ENCODE peak calls at places on chromosome 20, in nine cellular contexts. O is body of pancreas; B is lower lobe of right lung; F is CD8-positive, alpha-beta memory T cell; W is heart right ventricle; K is right cardiac atrium; E is sigmoid colon; G is brain microvascular endothelial cell; S is CD4-positive, alpha-beta T cell. Q is an unnamed sample.

GRCh38 chr20:24013953-24014352 is 25.4 kb upstream of the GGTLC1 start:
- DNase-seq in O (no peak), F (no peak), G (no peak), B (no peak), K (no peak), W (no peak), S (no peak), E (no peak), Q (no peak)

GRCh38 chr20:2010533-2010932 is 16.7 kb upstream of the PDYN start:
- DNase-seq in E (no peak), G (no peak), W (no peak), S (no peak), O (no peak), F (no peak), B (no peak), K (no peak), Q (no peak)

GRCh38 chr20:23179766-23180403 is 93.8 kb upstream of the CD93 start:
- DNase-seq in F (no peak), E (no peak), K (no peak), B (no peak), G (peak), S (no peak), O (no peak), W (no peak), Q (no peak)

GRCh38 chr20:35395728-35396127 is 16.0 kb downstream of the UQCC1 start:
- DNase-seq in G (peak), F (no peak), W (no peak), B (no peak), O (peak), E (no peak), K (no peak), S (no peak), Q (no peak)

GRCh38 chr20:57056651-57057050 is 209.8 kb downstream of the BMP7 start:
- DNase-seq in F (no peak), E (peak), K (no peak), O (no peak), G (no peak), B (no peak), W (no peak), S (no peak), Q (no peak)

GRCh38 chr20:34951652-34952051 is 4.0 kb downstream of the GSS start:
- DNase-seq in K (peak), G (no peak), E (no peak), W (peak), O (no peak), F (no peak), S (no peak), B (no peak), Q (no peak)

GRCh38 chr20:62088258-62089127 is 22.8 kb upstream of the TAF4 start:
- DNase-seq in W (no peak), S (no peak), B (no peak), O (peak), F (no peak), G (peak), E (no peak), K (no peak), Q (no peak)

GRCh38 chr20:55667024-55667423 is 338.3 kb downstream of the CBLN4 start:
- DNase-seq in B (no peak), E (no peak), G (no peak), F (no peak), S (no peak), K (no peak), W (no peak), O (no peak), Q (no peak)

GRCh38 chr20:35248641-35249475 is 22.4 kb downstream of the MMP24 start:
- DNase-seq in E (no peak), G (no peak), K (no peak), W (no peak), O (no peak), B (no peak), F (no peak), S (no peak), Q (no peak)

GRCh38 chr20:49521356-49521755 is 38.9 kb upstream of the KCNB1 start:
- DNase-seq in O (no peak), E (peak), W (no peak), B (no peak), K (no peak), G (no peak), S (no peak), F (no peak), Q (no peak)

GRCh38 chr20:40966516-40967185 is 62.0 kb upstream of the TOP1 start:
- DNase-seq in B (no peak), F (no peak), S (no peak), E (peak), K (no peak), O (no peak), G (no peak), W (no peak), Q (no peak)

GRCh38 chr20:57698867-57699275 is 10.9 kb downstream of the PMEPA1 start:
- DNase-seq in F (no peak), O (no peak), E (no peak), K (no peak), W (no peak), G (peak), S (no peak), B (no peak), Q (no peak)

GRCh38 chr20:1001116-1001515 is 995 bp downstream of the RSPO4 start:
- DNase-seq in K (no peak), F (no peak), B (no peak), O (no peak), G (no peak), E (peak), S (no peak), W (no peak), Q (no peak)

GRCh38 chr20:3101737-3102574 is 17.4 kb upstream of the AVP start:
- DNase-seq in F (peak), E (no peak), K (peak), O (no peak), B (no peak), G (no peak), W (no peak), S (peak), Q (no peak)

GRCh38 chr20:60820918-60821317 is 431.1 kb upstream of the CDH4 start:
- DNase-seq in E (no peak), F (no peak), O (no peak), W (no peak), S (no peak), G (no peak), B (no peak), K (no peak), Q (no peak)

GRCh38 chr20:53163486-53163885 is 191.3 kb downstream of the TSHZ2 start:
- DNase-seq in B (no peak), O (peak), E (no peak), S (no peak), F (no peak), G (peak), W (peak), K (no peak), Q (no peak)

GRCh38 chr20:2162125-2162822 is 60.6 kb downstream of the STK35 start:
- DNase-seq in E (peak), O (no peak), S (no peak), F (no peak), G (no peak), B (no peak), W (no peak), K (no peak), Q (no peak)

GRCh38 chr20:24675651-24676352 is 206.4 kb downstream of the SYNDIG1 start:
- DNase-seq in E (peak), B (no peak), S (no peak), O (no peak), W (no peak), K (no peak), F (no peak), G (no peak), Q (no peak)

GRCh38 chr20:51184289-51184688 is 161.4 kb upstream of the KCNG1 start:
- DNase-seq in G (no peak), O (no peak), K (no peak), W (no peak), S (no peak), B (no peak), E (no peak), F (no peak), Q (no peak)

GRCh38 chr20:14723614-14724013 is 386.2 kb upstream of the FLRT3 start:
- DNase-seq in K (no peak), F (no peak), G (no peak), E (no peak), S (no peak), B (no peak), O (no peak), W (no peak), Q (no peak)

GRCh38 chr20:24328901-24329300 is 140.5 kb upstream of the SYNDIG1 start:
- DNase-seq in O (no peak), S (no peak), K (no peak), F (no peak), W (no peak), G (no peak), E (no peak), B (no peak), Q (no peak)

GRCh38 chr20:49729780-49730179 is 16.1 kb upstream of the B4GALT5 start:
- DNase-seq in K (no peak), W (no peak), S (no peak), E (no peak), F (no peak), O (no peak), B (no peak), G (peak), Q (no peak)

GRCh38 chr20:8154636-8155035 is 22.6 kb downstream of the PLCB1 start:
- DNase-seq in S (no peak), K (no peak), B (no peak), G (no peak), W (no peak), O (no peak), F (no peak), E (no peak), Q (no peak)

GRCh38 chr20:37913563-37914366 is 10.8 kb downstream of the VSTM2L start:
- DNase-seq in W (no peak), S (no peak), E (no peak), B (no peak), G (no peak), K (peak), F (no peak), O (no peak), Q (no peak)

GRCh38 chr20:23566199-23566932 is 1.9 kb downstream of the CST9L start:
- DNase-seq in B (no peak), O (no peak), G (no peak), S (no peak), E (no peak), W (no peak), F (no peak), K (no peak), Q (no peak)

GRCh38 chr20:40991181-40991889 is 37.3 kb upstream of the TOP1 start:
- DNase-seq in S (no peak), G (no peak), W (peak), K (no peak), O (peak), B (peak), E (peak), F (peak), Q (no peak)

GRCh38 chr20:51022227-51022802 is 592 bp downstream of the KCNG1 start:
- DNase-seq in S (no peak), K (no peak), G (no peak), B (no peak), E (no peak), F (no peak), O (no peak), W (no peak), Q (no peak)

GRCh38 chr20:37823276-37823980 is 79.5 kb upstream of the VSTM2L start:
- DNase-seq in W (no peak), O (no peak), S (no peak), G (peak), K (no peak), F (no peak), B (no peak), E (no peak), Q (no peak)

GRCh38 chr20:42419814-42420532 is 769.7 kb downstream of the PTPRT start:
- DNase-seq in F (no peak), S (no peak), B (no peak), G (no peak), W (no peak), O (no peak), K (no peak), E (no peak), Q (no peak)

GRCh38 chr20:63545814-63546213 is 1.7 kb downstream of the SRMS start:
- DNase-seq in O (no peak), S (no peak), K (no peak), G (no peak), E (no peak), F (no peak), B (no peak), W (no peak), Q (no peak)

GRCh38 chr20:63547484-63548480 is at the start of gene SRMS:
- DNase-seq in S (no peak), K (no peak), B (no peak), F (no peak), O (no peak), E (no peak), W (no peak), G (no peak), Q (no peak)

GRCh38 chr20:63546686-63547483 is 664 bp downstream of the SRMS start:
- DNase-seq in S (no peak), B (no peak), G (no peak), W (no peak), F (no peak), K (no peak), O (no peak), E (no peak), Q (no peak)

GRCh38 chr20:63544958-63545516 is 2.5 kb downstream of the SRMS start:
- DNase-seq in W (no peak), K (no peak), B (no peak), F (no peak), E (no peak), O (no peak), G (no peak), S (no peak), Q (no peak)

DNA sequence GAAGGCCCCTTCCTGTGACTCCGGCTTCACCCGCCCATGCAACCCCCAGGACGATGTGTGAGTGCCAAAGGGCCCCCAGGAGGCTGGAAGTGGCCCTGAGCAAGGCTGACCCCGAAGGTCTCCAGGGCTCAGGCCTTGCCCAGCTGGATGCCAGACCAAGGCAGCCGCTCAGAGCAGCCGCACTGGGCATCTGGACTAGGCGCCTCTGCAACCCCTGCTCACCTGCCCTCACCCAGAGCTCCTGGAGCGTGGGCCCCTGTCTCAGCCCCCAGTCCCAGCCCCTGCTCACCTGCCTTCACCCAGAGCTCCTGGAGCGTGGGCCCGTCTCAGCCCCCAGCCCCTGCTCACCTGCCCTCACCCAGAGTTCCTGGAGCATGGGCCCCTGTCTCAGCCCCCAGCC is 1.3 kb downstream of the SRMS start:
- DNase-seq in E (no peak), B (no peak), W (no peak), S (no peak), F (no peak), K (no peak), O (no peak), G (no peak), Q (no peak)
- H3K27ac ChIP-seq in E (no peak), B (no peak), W (no peak), S (no peak), F (no peak), K (no peak), O (no peak), G (no peak), Q (no peak)

GRCh38 chr20:19048898-19049889 is 163.2 kb upstream of the SLC24A3 start:
- DNase-seq in W (peak), S (no peak), O (no peak), E (peak), B (no peak), G (no peak), K (no peak), F (no peak), Q (no peak)

GRCh38 chr20:19045366-19045765 is 167.1 kb upstream of the SLC24A3 start:
- DNase-seq in O (no peak), S (no peak), E (no peak), G (no peak), W (no peak), F (no peak), B (no peak), K (no peak), Q (no peak)

GRCh38 chr20:19047951-19048296 is 164.5 kb upstream of the SLC24A3 start:
- DNase-seq in E (no peak), K (no peak), W (no peak), O (no peak), S (no peak), B (no peak), F (no peak), G (no peak), Q (no peak)

DNA sequence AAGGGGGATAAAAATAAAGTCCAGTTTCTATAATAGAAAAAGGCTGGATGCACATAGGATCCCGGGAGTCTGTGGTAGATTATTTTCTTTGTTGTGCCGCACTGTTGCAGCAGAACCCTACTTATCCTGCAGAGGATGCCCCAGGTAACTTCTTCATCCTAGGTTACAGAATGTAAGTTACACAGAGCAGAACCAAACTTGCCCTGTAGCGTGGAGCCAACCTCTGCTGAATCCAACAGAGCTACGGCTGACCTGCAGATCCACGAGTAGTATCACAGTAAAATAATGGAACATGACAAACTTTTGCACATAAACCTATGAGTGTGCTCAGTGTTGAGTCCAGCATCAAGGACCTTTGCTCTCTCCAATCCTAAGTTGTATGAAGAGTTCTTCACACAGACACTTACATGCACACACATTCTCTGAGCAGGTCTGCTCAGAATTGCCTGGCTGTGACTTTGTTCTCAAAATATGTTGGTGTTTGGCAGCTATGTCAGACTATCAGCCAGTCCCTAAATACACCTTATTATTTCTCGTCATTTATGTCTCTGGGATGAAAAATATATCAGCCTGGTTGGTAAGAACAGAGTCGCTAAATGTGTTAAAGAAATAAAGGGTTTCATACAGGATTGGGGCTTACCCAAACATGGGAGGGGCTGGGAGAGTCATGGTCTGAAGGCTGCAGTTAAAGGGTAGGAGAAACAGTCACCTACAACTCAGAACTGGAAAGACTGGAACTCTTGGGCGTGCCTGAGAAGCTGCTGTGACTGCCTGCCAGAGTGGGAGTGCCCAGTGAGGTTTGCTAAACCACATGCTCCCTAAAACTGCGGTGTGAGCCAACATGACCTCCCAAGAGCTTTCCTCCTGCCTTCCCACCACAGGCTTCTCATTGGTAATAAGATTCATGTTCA is 165.1 kb upstream of the SLC24A3 start:
- DNase-seq in F (no peak), W (peak), K (peak), S (no peak), G (no peak), B (peak), E (no peak), O (peak), Q (no peak)
- H3K27ac ChIP-seq in F (no peak), W (peak), K (no peak), S (no peak), G (no peak), B (no peak), E (peak), O (no peak), Q (no peak)

DNA sequence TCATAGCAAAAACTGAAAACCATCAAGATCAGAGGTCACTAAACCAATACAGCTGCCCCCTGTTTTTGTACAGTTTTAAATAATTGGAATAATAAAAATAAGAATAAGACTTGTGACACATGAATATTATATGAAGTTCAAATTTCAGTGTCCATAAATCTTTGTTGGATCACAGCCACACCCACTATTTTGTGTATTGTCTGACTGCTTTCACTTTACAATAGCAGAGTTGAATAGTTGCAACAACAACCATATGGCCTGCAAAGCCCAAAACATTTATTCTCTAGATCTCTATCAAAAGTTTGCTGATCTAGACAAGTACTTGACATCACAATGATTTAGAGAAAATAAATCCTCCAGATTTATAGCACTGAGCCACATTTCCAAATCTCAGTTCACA is 73.6 kb downstream of the SPTLC3 start:
- DNase-seq in W (no peak), K (no peak), E (no peak), O (no peak), F (no peak), B (no peak), G (no peak), S (no peak), Q (no peak)
- H3K27ac ChIP-seq in W (no peak), K (no peak), E (no peak), O (no peak), F (no peak), B (no peak), G (no peak), S (no peak), Q (no peak)

DNA sequence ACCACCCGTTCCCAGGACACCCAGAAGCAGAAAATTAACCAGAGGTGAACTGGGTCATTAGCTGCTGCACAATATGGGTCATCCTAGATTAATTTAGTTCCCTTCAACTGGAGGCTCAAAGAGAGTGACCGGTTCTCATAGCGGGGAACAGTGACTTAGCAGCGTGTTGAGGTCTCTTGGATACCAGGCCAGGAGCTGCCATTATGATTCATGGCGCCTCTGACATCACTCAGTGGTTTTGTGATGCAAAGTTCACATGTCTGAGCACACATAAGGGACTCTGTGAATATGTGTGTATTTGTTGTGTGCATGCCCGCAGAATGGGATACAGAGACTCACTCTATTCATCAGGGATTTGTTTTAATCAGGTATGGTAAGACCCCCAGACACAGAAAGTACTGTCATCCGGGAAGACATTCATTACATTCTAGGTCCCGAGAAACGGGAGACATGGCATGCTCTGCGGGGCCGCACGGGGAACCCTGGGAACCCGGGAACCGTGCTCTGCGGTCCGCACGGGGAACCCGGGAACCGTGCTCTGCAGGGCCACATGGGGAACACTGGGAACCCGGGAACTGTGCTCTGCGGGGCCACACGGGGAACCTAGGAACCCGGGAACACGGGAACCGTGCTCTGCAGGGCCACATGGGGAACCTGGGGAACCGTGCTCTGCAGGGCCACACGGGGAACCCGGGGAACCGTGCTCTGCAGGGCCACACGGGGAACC is 165.4 kb upstream of the SULF2 start:
- DNase-seq in B (no peak), E (no peak), W (no peak), G (no peak), O (no peak), K (no peak), S (no peak), F (no peak), Q (no peak)
- H3K27ac ChIP-seq in B (no peak), E (no peak), W (no peak), G (no peak), O (no peak), K (no peak), S (no peak), F (no peak), Q (no peak)

DNA sequence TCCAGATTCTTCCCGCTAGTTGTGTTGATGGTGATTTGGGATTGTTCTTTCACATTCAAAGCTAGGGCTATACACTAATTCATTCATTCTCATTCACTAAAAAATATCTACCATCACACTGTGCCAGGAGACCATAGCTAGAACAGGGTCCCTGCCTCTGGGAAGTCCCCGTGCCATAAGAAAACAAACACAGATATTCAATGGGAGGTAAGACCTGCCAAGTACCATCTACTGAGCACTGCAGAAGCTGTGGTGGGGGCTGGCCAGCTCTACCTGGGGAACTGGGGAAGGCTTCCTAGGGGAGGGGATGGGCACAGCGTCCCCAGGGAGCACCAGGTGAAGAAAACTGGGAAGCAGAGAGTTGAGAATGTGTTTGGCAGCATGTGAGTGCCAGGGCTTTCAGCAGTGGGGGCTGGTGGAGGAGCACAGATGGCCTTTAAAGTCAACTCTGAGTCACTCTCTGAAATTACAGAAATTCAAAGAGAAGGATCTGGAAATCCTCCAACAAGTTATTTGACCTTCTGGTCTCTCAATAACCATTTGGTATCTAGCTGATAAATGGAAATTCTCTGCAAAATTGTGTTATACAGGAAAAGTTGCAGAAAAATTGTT is 85.1 kb downstream of the SHLD1 start:
- DNase-seq in E (no peak), B (no peak), O (peak), W (peak), F (no peak), S (no peak), G (peak), K (peak), Q (no peak)
- H3K27ac ChIP-seq in E (no peak), B (peak), O (no peak), W (peak), F (peak), S (peak), G (peak), K (peak), Q (no peak)